ENCODE peak calls at places on chromosome 12, in eight cellular contexts. P, D, V, E, Q, A, N and T are unnamed samples.
A peak's percentile ranks its signal among the peaks of the same experiment; 100 is the strongest.

GRCh38 chr12:70936414-70936813 is 15.9 kb upstream of the PTPRR start:
- DNase-seq in P (no peak), D (no peak), V (no peak), E (no peak), Q (no peak), A (no peak), N (no peak), T (no peak)

GRCh38 chr12:77064891-77065360 is 443 bp downstream of the E2F7 start:
- DNase-seq in P (no peak), D (no peak), V (no peak), E (peak; percentile 22), Q (no peak), A (peak; percentile 54), N (peak; percentile 2), T (no peak)

GRCh38 chr12:108306014-108306501 is 33.1 kb downstream of the CMKLR1 start:
- DNase-seq in P (no peak), D (peak; percentile 59), V (no peak), E (peak; percentile 42), Q (no peak), A (peak; percentile 72), N (no peak), T (no peak)

GRCh38 chr12:79687711-79688270 is 3.0 kb downstream of the PAWR start:
- DNase-seq in P (no peak), D (peak; percentile 43), V (peak; percentile 14), E (peak; percentile 18), Q (no peak), A (peak; percentile 26), N (no peak), T (no peak)

GRCh38 chr12:62915130-62915529 is 19.8 kb downstream of the PPM1H start:
- DNase-seq in P (no peak), D (no peak), V (peak; percentile 64), E (no peak), Q (no peak), A (no peak), N (no peak), T (peak; percentile 54)

GRCh38 chr12:124392271-124392990 is 97.5 kb downstream of the RFLNA start:
- DNase-seq in P (peak; percentile 48), D (peak; percentile 77), V (no peak), E (peak; percentile 94), Q (no peak), A (peak; percentile 93), N (no peak), T (no peak)

GRCh38 chr12:47754881-47755280 is 3.8 kb downstream of the RAPGEF3 start:
- DNase-seq in P (no peak), D (no peak), V (no peak), E (no peak), Q (no peak), A (no peak), N (no peak), T (no peak)

GRCh38 chr12:71161575-71161974 is 3.8 kb upstream of the TSPAN8 start:
- DNase-seq in P (no peak), D (no peak), V (no peak), E (no peak), Q (no peak), A (no peak), N (no peak), T (no peak)

GRCh38 chr12:42236017-42236416 is 2.0 kb downstream of the YAF2 start:
- DNase-seq in P (no peak), D (no peak), V (no peak), E (no peak), Q (no peak), A (no peak), N (no peak), T (no peak)

GRCh38 chr12:54370218-54370730 is 6.0 kb upstream of the GPR84 start:
- DNase-seq in P (peak; percentile 50), D (peak; percentile 80), V (peak; percentile 75), E (peak; percentile 73), Q (peak; percentile 89), A (peak; percentile 92), N (no peak), T (peak; percentile 80)

GRCh38 chr12:52523825-52524224 is 3.6 kb upstream of the KRT5 start:
- DNase-seq in P (no peak), D (no peak), V (no peak), E (peak; percentile 58), Q (peak; percentile 5), A (no peak), N (no peak), T (no peak)

GRCh38 chr12:111151441-111151840 is 217.5 kb downstream of the PHETA1 start:
- DNase-seq in P (no peak), D (no peak), V (no peak), E (no peak), Q (no peak), A (no peak), N (no peak), T (no peak)

GRCh38 chr12:39972119-39972518 is 133.8 kb downstream of the SLC2A13 start:
- DNase-seq in P (peak; percentile 13), D (no peak), V (no peak), E (no peak), Q (no peak), A (no peak), N (no peak), T (no peak)

GRCh38 chr12:45049912-45050318 is 984 bp downstream of the DBX2 start:
- DNase-seq in P (no peak), D (peak; percentile 13), V (no peak), E (no peak), Q (no peak), A (no peak), N (no peak), T (no peak)

GRCh38 chr12:58914457-58914856 is 5.8 kb downstream of the LRIG3 start:
- DNase-seq in P (no peak), D (no peak), V (no peak), E (no peak), Q (no peak), A (no peak), N (no peak), T (no peak)

GRCh38 chr12:50597200-50598195 is 92.7 kb downstream of the DIP2B start:
- DNase-seq in P (no peak), D (peak; percentile 77), V (no peak), E (peak; percentile 88), Q (no peak), A (peak; percentile 85), N (peak; percentile 21), T (no peak)

GRCh38 chr12:44031472-44032185 is 195.7 kb downstream of the TMEM117 start:
- DNase-seq in P (no peak), D (no peak), V (no peak), E (no peak), Q (no peak), A (no peak), N (no peak), T (no peak)

GRCh38 chr12:131921866-131922769 is 7.0 kb upstream of the PUS1 start:
- DNase-seq in P (no peak), D (no peak), V (no peak), E (no peak), Q (no peak), A (no peak), N (no peak), T (no peak)

GRCh38 chr12:50112456-50113218 is 601 bp downstream of the COX14 start:
- DNase-seq in P (peak; percentile 34), D (no peak), V (no peak), E (peak; percentile 52), Q (no peak), A (peak; percentile 76), N (no peak), T (no peak)

GRCh38 chr12:30643366-30643765 is 52.3 kb downstream of the IPO8 start:
- DNase-seq in P (no peak), D (peak; percentile 18), V (no peak), E (no peak), Q (no peak), A (no peak), N (no peak), T (no peak)

GRCh38 chr12:106429636-106430035 is 72.1 kb downstream of the POLR3B start:
- DNase-seq in P (no peak), D (no peak), V (no peak), E (no peak), Q (no peak), A (no peak), N (no peak), T (no peak)